ENCODE peak calls at places on chromosomes 11 and 22, in seven cellular contexts. B is IMR-90, U is endothelial cell of umbilical vein, G is H1, Y is K562, W is HCT116, Q is HepG2. V is an unnamed sample.

GRCh38 chr22:41478891-41479521 is 10.1 kb downstream of the ACO2 start:
- DNase-seq in B (peak), U (no peak), G (no peak), Y (no peak), W (no peak), Q (no peak), V (peak)

GRCh38 chr11:11982975-11983374 is 25.5 kb downstream of the DKK3 start:
- DNase-seq in B (peak), U (no peak), G (no peak), Y (no peak), W (no peak), Q (no peak), V (no peak)

GRCh38 chr22:27839261-27839660 is 37.7 kb upstream of the MN1 start:
- DNase-seq in B (no peak), U (no peak), G (no peak), Y (no peak), W (no peak), Q (no peak), V (no peak)

GRCh38 chr11:122981388-122982264 is at the start of gene BSX:
- DNase-seq in B (peak), U (peak), G (peak), Y (peak), W (no peak), Q (peak), V (no peak)

GRCh38 chr11:64148917-64149617 is 16.8 kb downstream of the MACROD1 start:
- DNase-seq in B (no peak), U (no peak), G (no peak), Y (no peak), W (no peak), Q (no peak), V (no peak)

GRCh38 chr22:41746563-41747400 is 47.5 kb downstream of the MEI1 start:
- DNase-seq in B (peak), U (peak), G (peak), Y (peak), W (peak), Q (peak), V (peak)

GRCh38 chr11:75667268-75667830 is 1.5 kb downstream of the MAP6 start:
- DNase-seq in B (no peak), U (no peak), G (peak), Y (no peak), W (no peak), Q (no peak), V (no peak)

GRCh38 chr22:24059793-24060192 is 48.7 kb downstream of the CABIN1 start:
- DNase-seq in B (no peak), U (peak), G (no peak), Y (no peak), W (no peak), Q (no peak), V (no peak)

GRCh38 chr11:77062924-77063323 is 3.8 kb upstream of the CAPN5 start:
- DNase-seq in B (no peak), U (no peak), G (no peak), Y (no peak), W (no peak), Q (no peak), V (no peak)

GRCh38 chr11:43943931-43944751 is 1.7 kb downstream of the C11orf96 start:
- DNase-seq in B (peak), U (peak), G (peak), Y (peak), W (no peak), Q (no peak), V (no peak)
- H3K9ac ChIP-seq in B (no peak), U (no peak), G (no peak), Y (no peak), W (no peak), Q (no peak), V (no peak)

GRCh38 chr11:61162092-61162935 is 1.1 kb upstream of the VPS37C start:
- DNase-seq in B (peak), U (peak), G (no peak), Y (peak), W (peak), Q (peak), V (no peak)

GRCh38 chr11:61157743-61158142 is 3.5 kb downstream of the VPS37C start:
- DNase-seq in B (no peak), U (no peak), G (no peak), Y (no peak), W (no peak), Q (no peak), V (no peak)

GRCh38 chr11:61158691-61159381 is 2.4 kb downstream of the VPS37C start:
- DNase-seq in B (peak), U (peak), G (no peak), Y (no peak), W (no peak), Q (no peak), V (no peak)

GRCh38 chr11:61161190-61162091 is at the start of gene VPS37C:
- DNase-seq in B (peak), U (peak), G (peak), Y (peak), W (peak), Q (peak), V (peak)

DNA sequence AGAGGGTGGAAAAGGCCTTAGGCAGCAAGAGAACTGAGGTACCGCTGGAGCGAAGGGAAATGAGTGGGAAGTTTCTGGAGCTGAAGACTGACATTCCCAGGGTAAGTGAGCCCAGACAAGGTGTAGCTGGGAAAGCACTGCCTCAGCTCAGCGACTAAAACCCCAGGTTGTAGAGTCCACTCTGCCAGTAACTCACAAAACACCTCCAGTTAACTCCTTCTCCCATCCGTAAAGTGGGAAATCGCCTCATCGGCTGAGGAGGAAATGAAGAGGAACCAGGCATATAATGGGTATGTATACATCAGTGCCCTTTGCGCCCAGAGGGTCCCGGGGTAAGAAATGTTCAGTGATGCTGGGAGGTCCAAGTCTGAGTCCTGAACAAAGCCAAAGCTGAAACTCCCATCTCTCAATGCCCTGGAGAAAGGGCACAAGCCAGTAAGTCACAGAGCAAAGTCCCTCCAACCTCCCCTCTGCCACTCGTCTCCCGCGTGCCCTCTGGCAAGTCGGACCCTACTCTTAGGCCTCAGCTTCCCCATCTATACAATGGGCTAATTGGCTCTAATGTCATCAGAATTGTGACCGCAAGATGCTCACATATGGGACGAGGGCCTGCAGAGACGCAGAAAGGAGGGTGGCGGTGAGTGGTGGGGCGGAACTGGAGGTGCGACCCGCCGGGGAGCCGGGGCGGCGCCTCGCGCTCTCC is 588 bp downstream of the VPS37C start:
- DNase-seq in B (no peak), U (peak), G (peak), Y (no peak), W (no peak), Q (no peak), V (no peak)
- TF ChIP-seq POLR2A in B (no peak), U (no peak), G (no peak), Y (no peak), W (no peak), Q (no peak), V (no peak)

GRCh38 chr22:37017356-37017755 is 1.9 kb downstream of the TST start:
- DNase-seq in B (no peak), U (no peak), G (no peak), Y (no peak), W (no peak), Q (no peak), V (no peak)
- H3K9ac ChIP-seq in B (no peak), U (no peak), G (no peak), Y (peak), W (no peak), Q (peak), V (no peak)

GRCh38 chr22:49933236-49933921 is 14.9 kb downstream of the CRELD2 start:
- DNase-seq in B (no peak), U (no peak), G (no peak), Y (peak), W (no peak), Q (no peak), V (no peak)
- TF ChIP-seq POLR2A in B (no peak), U (no peak), G (no peak), Y (no peak), W (no peak), Q (peak), V (no peak)

V was measured in GM12878.